ENCODE peak calls at places on chromosomes 3 and 15, in six cellular contexts. One of them, this sample, is unnamed.
A peak's percentile ranks its signal among the peaks of the same experiment; 100 is the strongest.

GRCh38 chr3:127613406-127613805 is 15.2 kb downstream of the MCM2 start:
- DNase-seq in transverse colon: no peak
- DNase-seq in breast epithelium: no peak
- DNase-seq in sigmoid colon: no peak
- DNase-seq in HCT116: no peak
- DNase-seq in GM12892: no peak
- DNase-seq in this sample: no peak

GRCh38 chr3:47573190-47574172 is 5.2 kb downstream of the CSPG5 start:
- DNase-seq in GM12892: no peak
- DNase-seq in HCT116: no peak
- DNase-seq in breast epithelium: no peak
- DNase-seq in transverse colon: no peak
- DNase-seq in sigmoid colon: no peak
- DNase-seq in this sample: no peak

GRCh38 chr3:59540696-59541095 is 490.9 kb upstream of the CFAP20DC start:
- DNase-seq in GM12892: peak; percentile 4
- DNase-seq in sigmoid colon: no peak
- DNase-seq in transverse colon: no peak
- DNase-seq in HCT116: no peak
- DNase-seq in breast epithelium: no peak
- DNase-seq in this sample: no peak

GRCh38 chr3:9098716-9099675 is 135.7 kb upstream of the RAD18 start:
- DNase-seq in GM12892: no peak
- DNase-seq in sigmoid colon: no peak
- DNase-seq in transverse colon: no peak
- DNase-seq in HCT116: no peak
- DNase-seq in breast epithelium: peak; percentile 77
- DNase-seq in this sample: no peak

GRCh38 chr3:83482402-83482801 is 1476.4 kb upstream of the CADM2 start:
- DNase-seq in sigmoid colon: no peak
- DNase-seq in transverse colon: no peak
- DNase-seq in breast epithelium: no peak
- DNase-seq in HCT116: no peak
- DNase-seq in GM12892: no peak
- DNase-seq in this sample: no peak

GRCh38 chr3:155807823-155808222 is 1.7 kb upstream of the C3orf33 start:
- DNase-seq in GM12892: no peak
- DNase-seq in HCT116: no peak
- DNase-seq in sigmoid colon: no peak
- DNase-seq in breast epithelium: no peak
- DNase-seq in transverse colon: no peak
- DNase-seq in this sample: no peak

GRCh38 chr3:135990903-135991302 is 25.4 kb downstream of the PPP2R3A start:
- DNase-seq in transverse colon: no peak
- DNase-seq in sigmoid colon: no peak
- DNase-seq in breast epithelium: no peak
- DNase-seq in HCT116: no peak
- DNase-seq in GM12892: no peak
- DNase-seq in this sample: no peak

GRCh38 chr15:39181901-39182300 is 399.0 kb upstream of the THBS1 start:
- DNase-seq in transverse colon: no peak
- DNase-seq in sigmoid colon: no peak
- DNase-seq in GM12892: no peak
- DNase-seq in breast epithelium: no peak
- DNase-seq in HCT116: no peak
- DNase-seq in this sample: no peak

GRCh38 chr15:96353931-96354730 is 23.6 kb downstream of the NR2F2 start:
- DNase-seq in sigmoid colon: no peak
- DNase-seq in transverse colon: no peak
- DNase-seq in HCT116: no peak
- DNase-seq in GM12892: no peak
- DNase-seq in breast epithelium: peak; percentile 52
- DNase-seq in this sample: peak; percentile 79

GRCh38 chr3:66144792-66145733 is 75.7 kb upstream of the SLC25A26 start:
- DNase-seq in transverse colon: no peak
- DNase-seq in breast epithelium: no peak
- DNase-seq in GM12892: no peak
- DNase-seq in HCT116: no peak
- DNase-seq in sigmoid colon: no peak
- DNase-seq in this sample: no peak

GRCh38 chr15:69573815-69574472 is 121.3 kb downstream of the RPLP1 start:
- DNase-seq in GM12892: no peak
- DNase-seq in sigmoid colon: no peak
- DNase-seq in breast epithelium: no peak
- DNase-seq in HCT116: no peak
- DNase-seq in transverse colon: no peak
- DNase-seq in this sample: no peak

GRCh38 chr3:47646362-47646761 is 67.7 kb upstream of the CSPG5 start:
- DNase-seq in GM12892: no peak
- DNase-seq in transverse colon: no peak
- DNase-seq in sigmoid colon: no peak
- DNase-seq in breast epithelium: no peak
- DNase-seq in HCT116: no peak
- DNase-seq in this sample: no peak

GRCh38 chr3:13574798-13575451 is 26.0 kb downstream of the FBLN2 start:
- DNase-seq in GM12892: no peak
- DNase-seq in HCT116: no peak
- DNase-seq in sigmoid colon: no peak
- DNase-seq in transverse colon: no peak
- DNase-seq in breast epithelium: no peak
- DNase-seq in this sample: no peak

GRCh38 chr3:125613204-125613603 is 17.9 kb upstream of the OSBPL11 start:
- DNase-seq in breast epithelium: no peak
- DNase-seq in transverse colon: no peak
- DNase-seq in sigmoid colon: no peak
- DNase-seq in HCT116: no peak
- DNase-seq in GM12892: no peak
- DNase-seq in this sample: no peak

GRCh38 chr15:25173241-25174028 is 218.6 kb downstream of the SNRPN start:
- DNase-seq in breast epithelium: peak; percentile 22
- DNase-seq in transverse colon: no peak
- DNase-seq in sigmoid colon: no peak
- DNase-seq in GM12892: no peak
- DNase-seq in HCT116: no peak
- DNase-seq in this sample: peak; percentile 49

GRCh38 chr15:82044373-82045178 is 1.2 kb downstream of the MEX3B start:
- DNase-seq in breast epithelium: no peak
- DNase-seq in HCT116: no peak
- DNase-seq in sigmoid colon: peak; percentile 79
- DNase-seq in GM12892: no peak
- DNase-seq in transverse colon: peak; percentile 26
- DNase-seq in this sample: peak; percentile 76

GRCh38 chr3:183013074-183013473 is 32.7 kb upstream of the DCUN1D1 start:
- DNase-seq in sigmoid colon: no peak
- DNase-seq in transverse colon: no peak
- DNase-seq in HCT116: no peak
- DNase-seq in breast epithelium: no peak
- DNase-seq in GM12892: no peak
- DNase-seq in this sample: no peak

GRCh38 chr3:7205535-7206331 is 344.8 kb downstream of the GRM7 start:
- DNase-seq in sigmoid colon: no peak
- DNase-seq in HCT116: no peak
- DNase-seq in GM12892: no peak
- DNase-seq in transverse colon: no peak
- DNase-seq in breast epithelium: no peak
- DNase-seq in this sample: no peak

GRCh38 chr15:35851491-35851890 is 305.5 kb upstream of the DPH6 start:
- DNase-seq in GM12892: no peak
- DNase-seq in sigmoid colon: no peak
- DNase-seq in HCT116: no peak
- DNase-seq in breast epithelium: no peak
- DNase-seq in transverse colon: no peak
- DNase-seq in this sample: no peak

GRCh38 chr3:83968386-83968785 is 990.4 kb upstream of the CADM2 start:
- DNase-seq in GM12892: no peak
- DNase-seq in HCT116: no peak
- DNase-seq in sigmoid colon: no peak
- DNase-seq in breast epithelium: no peak
- DNase-seq in transverse colon: no peak
- DNase-seq in this sample: no peak

GRCh38 chr3:42569743-42570142 is 12.0 kb downstream of the SEC22C start:
- DNase-seq in sigmoid colon: no peak
- DNase-seq in HCT116: no peak
- DNase-seq in transverse colon: no peak
- DNase-seq in GM12892: no peak
- DNase-seq in breast epithelium: no peak
- DNase-seq in this sample: no peak

GRCh38 chr3:102529452-102529851 is 94.6 kb downstream of the ZPLD1 start:
- DNase-seq in GM12892: no peak
- DNase-seq in breast epithelium: no peak
- DNase-seq in HCT116: peak; percentile 39
- DNase-seq in transverse colon: no peak
- DNase-seq in sigmoid colon: no peak
- DNase-seq in this sample: no peak

GRCh38 chr15:39663684-39664083 is 82.8 kb downstream of the THBS1 start:
- DNase-seq in GM12892: no peak
- DNase-seq in HCT116: no peak
- DNase-seq in transverse colon: no peak
- DNase-seq in breast epithelium: no peak
- DNase-seq in sigmoid colon: no peak
- DNase-seq in this sample: no peak

GRCh38 chr3:159263750-159264561 is 462.1 kb downstream of the MFSD1 start:
- DNase-seq in HCT116: peak; percentile 31
- DNase-seq in sigmoid colon: no peak
- DNase-seq in GM12892: no peak
- DNase-seq in breast epithelium: no peak
- DNase-seq in transverse colon: no peak
- DNase-seq in this sample: no peak

GRCh38 chr3:44439499-44440295 is 37.8 kb downstream of the ZNF445 start:
- DNase-seq in GM12892: peak; percentile 63
- DNase-seq in transverse colon: peak; percentile 69
- DNase-seq in HCT116: no peak
- DNase-seq in breast epithelium: no peak
- DNase-seq in sigmoid colon: peak; percentile 93
- DNase-seq in this sample: peak; percentile 89
- TF ChIP-seq POLR2AphosphoS5 in GM12892: peak; percentile 63
- TF ChIP-seq POLR2AphosphoS5 in transverse colon: peak; percentile 71
- TF ChIP-seq POLR2AphosphoS5 in HCT116: no peak
- TF ChIP-seq POLR2AphosphoS5 in breast epithelium: peak; percentile 72
- TF ChIP-seq POLR2AphosphoS5 in sigmoid colon: peak; percentile 89
- TF ChIP-seq POLR2AphosphoS5 in this sample: peak; percentile 28

DNA sequence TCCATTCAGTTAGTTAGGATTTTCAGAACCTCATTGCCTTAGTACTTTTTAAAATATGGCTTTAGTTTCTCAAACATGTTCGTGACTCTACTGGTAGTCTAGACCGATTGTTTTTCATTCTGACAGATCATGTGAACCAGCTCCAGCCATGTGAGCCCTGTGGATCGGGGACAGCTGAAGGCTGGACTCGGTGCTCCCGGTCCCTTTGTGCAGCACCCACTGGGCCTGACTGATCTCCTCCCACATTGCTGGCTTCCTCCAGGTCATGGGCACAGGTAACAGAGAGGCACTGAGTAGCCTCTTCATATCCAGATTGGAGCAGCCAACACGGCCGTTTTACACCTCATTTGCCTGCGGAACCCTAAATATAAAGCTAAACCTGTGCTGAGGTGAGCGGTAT is 30.5 kb downstream of the NIPA2 start:
- DNase-seq in sigmoid colon: no peak
- DNase-seq in breast epithelium: no peak
- DNase-seq in GM12892: no peak
- DNase-seq in transverse colon: no peak
- DNase-seq in HCT116: no peak
- DNase-seq in this sample: no peak
- TF ChIP-seq POLR2A in sigmoid colon: no peak
- TF ChIP-seq POLR2A in breast epithelium: no peak
- TF ChIP-seq POLR2A in GM12892: peak; percentile 32
- TF ChIP-seq POLR2A in transverse colon: no peak
- TF ChIP-seq POLR2A in HCT116: no peak
- TF ChIP-seq POLR2A in this sample: no peak

GRCh38 chr3:51099794-51100542 is 285.1 kb upstream of the MANF start:
- DNase-seq in HCT116: peak; percentile 41
- DNase-seq in GM12892: no peak
- DNase-seq in breast epithelium: no peak
- DNase-seq in sigmoid colon: no peak
- DNase-seq in transverse colon: peak; percentile 50
- DNase-seq in this sample: no peak
- TF ChIP-seq POLR2AphosphoS5 in HCT116: no peak
- TF ChIP-seq POLR2AphosphoS5 in GM12892: no peak
- TF ChIP-seq POLR2AphosphoS5 in breast epithelium: no peak
- TF ChIP-seq POLR2AphosphoS5 in sigmoid colon: no peak
- TF ChIP-seq POLR2AphosphoS5 in transverse colon: no peak
- TF ChIP-seq POLR2AphosphoS5 in this sample: no peak

GRCh38 chr3:4996223-4996765 is 17.1 kb downstream of the BHLHE40 start:
- DNase-seq in transverse colon: no peak
- DNase-seq in sigmoid colon: peak; percentile 11
- DNase-seq in GM12892: no peak
- DNase-seq in HCT116: no peak
- DNase-seq in breast epithelium: no peak
- DNase-seq in this sample: no peak

GRCh38 chr3:4995500-4996053 is 16.3 kb downstream of the BHLHE40 start:
- DNase-seq in HCT116: peak; percentile 86
- DNase-seq in breast epithelium: no peak
- DNase-seq in transverse colon: no peak
- DNase-seq in sigmoid colon: peak; percentile 41
- DNase-seq in GM12892: no peak
- DNase-seq in this sample: no peak

GRCh38 chr3:4994144-4994730 is 15.0 kb downstream of the BHLHE40 start:
- DNase-seq in sigmoid colon: no peak
- DNase-seq in breast epithelium: no peak
- DNase-seq in GM12892: no peak
- DNase-seq in transverse colon: no peak
- DNase-seq in HCT116: peak; percentile 56
- DNase-seq in this sample: no peak

GRCh38 chr3:4993276-4994143 is 14.3 kb downstream of the BHLHE40 start:
- DNase-seq in sigmoid colon: peak; percentile 13
- DNase-seq in transverse colon: no peak
- DNase-seq in breast epithelium: no peak
- DNase-seq in GM12892: no peak
- DNase-seq in HCT116: no peak
- DNase-seq in this sample: no peak

GRCh38 chr3:4994823-4995499 is 15.7 kb downstream of the BHLHE40 start:
- DNase-seq in GM12892: no peak
- DNase-seq in breast epithelium: peak; percentile 75
- DNase-seq in sigmoid colon: peak; percentile 90
- DNase-seq in transverse colon: no peak
- DNase-seq in HCT116: peak; percentile 94
- DNase-seq in this sample: no peak
- TF ChIP-seq POLR2A in GM12892: no peak
- TF ChIP-seq POLR2A in breast epithelium: no peak
- TF ChIP-seq POLR2A in sigmoid colon: no peak
- TF ChIP-seq POLR2A in transverse colon: no peak
- TF ChIP-seq POLR2A in HCT116: no peak
- TF ChIP-seq POLR2A in this sample: no peak